ENCODE peak calls at places on chromosomes 7 and 10, in ten cellular contexts. One of them, this sample, is unnamed. For H3K9me3, the result is how much of the 10 kb centered on the place peaks cover.

GRCh38 chr10:23291551-23292334 is 52.9 kb downstream of the C10orf67 start:
- DNase-seq in SK-N-SH: no peak
- DNase-seq in CD8-positive, alpha-beta memory T cell: no peak
- DNase-seq in heart left ventricle: no peak
- DNase-seq in breast epithelium: no peak
- DNase-seq in kidney: no peak
- DNase-seq in neuronal stem cell: no peak
- DNase-seq in neural progenitor cell: no peak
- DNase-seq in psoas muscle: no peak
- DNase-seq in colonic mucosa: no peak
- DNase-seq in this sample: peak

GRCh38 chr10:110957603-110958002 is 38.2 kb downstream of the SHOC2 start:
- DNase-seq in SK-N-SH: no peak
- DNase-seq in CD8-positive, alpha-beta memory T cell: no peak
- DNase-seq in heart left ventricle: no peak
- DNase-seq in breast epithelium: no peak
- DNase-seq in kidney: no peak
- DNase-seq in neuronal stem cell: no peak
- DNase-seq in neural progenitor cell: no peak
- DNase-seq in psoas muscle: no peak
- DNase-seq in colonic mucosa: no peak
- DNase-seq in this sample: no peak

GRCh38 chr10:35600193-35600592 is 4.9 kb upstream of the GJD4 start:
- DNase-seq in SK-N-SH: no peak
- DNase-seq in CD8-positive, alpha-beta memory T cell: no peak
- DNase-seq in heart left ventricle: no peak
- DNase-seq in breast epithelium: no peak
- DNase-seq in kidney: no peak
- DNase-seq in neuronal stem cell: no peak
- DNase-seq in neural progenitor cell: no peak
- DNase-seq in psoas muscle: no peak
- DNase-seq in colonic mucosa: no peak
- DNase-seq in this sample: no peak

GRCh38 chr7:19747740-19748339 is 25.6 kb downstream of the TMEM196 start:
- DNase-seq in SK-N-SH: peak
- DNase-seq in CD8-positive, alpha-beta memory T cell: no peak
- DNase-seq in heart left ventricle: no peak
- DNase-seq in breast epithelium: no peak
- DNase-seq in kidney: no peak
- DNase-seq in neuronal stem cell: peak
- DNase-seq in neural progenitor cell: peak
- DNase-seq in psoas muscle: no peak
- DNase-seq in colonic mucosa: no peak
- DNase-seq in this sample: peak

GRCh38 chr10:79293841-79294705 is 53.2 kb upstream of the PPIF start:
- DNase-seq in SK-N-SH: no peak
- DNase-seq in CD8-positive, alpha-beta memory T cell: no peak
- DNase-seq in heart left ventricle: no peak
- DNase-seq in breast epithelium: no peak
- DNase-seq in kidney: no peak
- DNase-seq in neuronal stem cell: no peak
- DNase-seq in neural progenitor cell: no peak
- DNase-seq in psoas muscle: no peak
- DNase-seq in colonic mucosa: no peak
- DNase-seq in this sample: peak

GRCh38 chr7:129037585-129037984 is 17.3 kb downstream of the TNPO3 start:
- DNase-seq in SK-N-SH: no peak
- DNase-seq in CD8-positive, alpha-beta memory T cell: no peak
- DNase-seq in heart left ventricle: no peak
- DNase-seq in breast epithelium: no peak
- DNase-seq in kidney: no peak
- DNase-seq in neuronal stem cell: no peak
- DNase-seq in neural progenitor cell: peak
- DNase-seq in psoas muscle: no peak
- DNase-seq in colonic mucosa: no peak
- DNase-seq in this sample: no peak

GRCh38 chr7:138608292-138608691 is 92.9 kb downstream of the SVOPL start:
- DNase-seq in SK-N-SH: no peak
- DNase-seq in CD8-positive, alpha-beta memory T cell: no peak
- DNase-seq in heart left ventricle: no peak
- DNase-seq in breast epithelium: no peak
- DNase-seq in kidney: no peak
- DNase-seq in neuronal stem cell: no peak
- DNase-seq in neural progenitor cell: no peak
- DNase-seq in psoas muscle: no peak
- DNase-seq in colonic mucosa: no peak
- DNase-seq in this sample: peak

GRCh38 chr10:24254180-24254579 is 45.2 kb downstream of the KIAA1217 start:
- DNase-seq in SK-N-SH: no peak
- DNase-seq in CD8-positive, alpha-beta memory T cell: no peak
- DNase-seq in heart left ventricle: no peak
- DNase-seq in breast epithelium: no peak
- DNase-seq in kidney: no peak
- DNase-seq in neuronal stem cell: no peak
- DNase-seq in neural progenitor cell: no peak
- DNase-seq in psoas muscle: peak
- DNase-seq in colonic mucosa: no peak
- DNase-seq in this sample: no peak

GRCh38 chr7:1710936-1711335 is 40.9 kb downstream of the ELFN1 start:
- DNase-seq in SK-N-SH: peak
- DNase-seq in CD8-positive, alpha-beta memory T cell: no peak
- DNase-seq in heart left ventricle: no peak
- DNase-seq in breast epithelium: no peak
- DNase-seq in kidney: peak
- DNase-seq in neuronal stem cell: no peak
- DNase-seq in neural progenitor cell: no peak
- DNase-seq in psoas muscle: no peak
- DNase-seq in colonic mucosa: no peak
- DNase-seq in this sample: no peak

GRCh38 chr7:118312966-118313365 is 88.5 kb downstream of the ANKRD7 start:
- DNase-seq in SK-N-SH: no peak
- DNase-seq in CD8-positive, alpha-beta memory T cell: no peak
- DNase-seq in heart left ventricle: no peak
- DNase-seq in breast epithelium: no peak
- DNase-seq in kidney: no peak
- DNase-seq in neuronal stem cell: no peak
- DNase-seq in neural progenitor cell: no peak
- DNase-seq in psoas muscle: no peak
- DNase-seq in colonic mucosa: no peak
- DNase-seq in this sample: no peak

GRCh38 chr7:139745330-139746143 is 32.3 kb downstream of the HIPK2 start:
- DNase-seq in SK-N-SH: peak
- DNase-seq in CD8-positive, alpha-beta memory T cell: no peak
- DNase-seq in heart left ventricle: peak
- DNase-seq in breast epithelium: no peak
- DNase-seq in kidney: peak
- DNase-seq in neuronal stem cell: no peak
- DNase-seq in neural progenitor cell: peak
- DNase-seq in psoas muscle: no peak
- DNase-seq in colonic mucosa: no peak
- DNase-seq in this sample: no peak

GRCh38 chr7:98329100-98329871 is 47.8 kb downstream of the BRI3 start:
- DNase-seq in SK-N-SH: no peak
- DNase-seq in CD8-positive, alpha-beta memory T cell: no peak
- DNase-seq in heart left ventricle: peak
- DNase-seq in breast epithelium: no peak
- DNase-seq in kidney: no peak
- DNase-seq in neuronal stem cell: no peak
- DNase-seq in neural progenitor cell: peak
- DNase-seq in psoas muscle: no peak
- DNase-seq in colonic mucosa: no peak
- DNase-seq in this sample: no peak

GRCh38 chr10:86090807-86091206 is 275.8 kb downstream of the GRID1 start:
- DNase-seq in SK-N-SH: no peak
- DNase-seq in CD8-positive, alpha-beta memory T cell: no peak
- DNase-seq in heart left ventricle: no peak
- DNase-seq in breast epithelium: no peak
- DNase-seq in kidney: no peak
- DNase-seq in neuronal stem cell: no peak
- DNase-seq in neural progenitor cell: no peak
- DNase-seq in psoas muscle: no peak
- DNase-seq in colonic mucosa: no peak
- DNase-seq in this sample: no peak
- H3K9me3 ChIP-seq in SK-N-SH: under half
- H3K9me3 ChIP-seq in CD8-positive, alpha-beta memory T cell: under half
- H3K9me3 ChIP-seq in heart left ventricle: under half
- H3K9me3 ChIP-seq in breast epithelium: under half
- H3K9me3 ChIP-seq in kidney: under half
- H3K9me3 ChIP-seq in neuronal stem cell: under half
- H3K9me3 ChIP-seq in neural progenitor cell: under half
- H3K9me3 ChIP-seq in psoas muscle: under half
- H3K9me3 ChIP-seq in colonic mucosa: under half
- H3K9me3 ChIP-seq in this sample: under half

GRCh38 chr7:158109364-158110033 is 478.1 kb downstream of the PTPRN2 start:
- DNase-seq in SK-N-SH: no peak
- DNase-seq in CD8-positive, alpha-beta memory T cell: no peak
- DNase-seq in heart left ventricle: no peak
- DNase-seq in breast epithelium: no peak
- DNase-seq in kidney: no peak
- DNase-seq in neuronal stem cell: no peak
- DNase-seq in neural progenitor cell: no peak
- DNase-seq in psoas muscle: no peak
- DNase-seq in colonic mucosa: no peak
- DNase-seq in this sample: no peak

GRCh38 chr7:158107806-158108205 is 479.8 kb downstream of the PTPRN2 start:
- DNase-seq in SK-N-SH: no peak
- DNase-seq in CD8-positive, alpha-beta memory T cell: no peak
- DNase-seq in heart left ventricle: no peak
- DNase-seq in breast epithelium: no peak
- DNase-seq in kidney: no peak
- DNase-seq in neuronal stem cell: no peak
- DNase-seq in neural progenitor cell: no peak
- DNase-seq in psoas muscle: no peak
- DNase-seq in colonic mucosa: no peak
- DNase-seq in this sample: no peak

GRCh38 chr7:158103378-158103777 is 484.2 kb downstream of the PTPRN2 start:
- DNase-seq in SK-N-SH: no peak
- DNase-seq in CD8-positive, alpha-beta memory T cell: no peak
- DNase-seq in heart left ventricle: no peak
- DNase-seq in breast epithelium: no peak
- DNase-seq in kidney: no peak
- DNase-seq in neuronal stem cell: no peak
- DNase-seq in neural progenitor cell: no peak
- DNase-seq in psoas muscle: no peak
- DNase-seq in colonic mucosa: no peak
- DNase-seq in this sample: no peak

GRCh38 chr7:158108646-158109293 is 478.9 kb downstream of the PTPRN2 start:
- DNase-seq in SK-N-SH: no peak
- DNase-seq in CD8-positive, alpha-beta memory T cell: no peak
- DNase-seq in heart left ventricle: no peak
- DNase-seq in breast epithelium: no peak
- DNase-seq in kidney: no peak
- DNase-seq in neuronal stem cell: no peak
- DNase-seq in neural progenitor cell: no peak
- DNase-seq in psoas muscle: no peak
- DNase-seq in colonic mucosa: no peak
- DNase-seq in this sample: no peak

DNA sequence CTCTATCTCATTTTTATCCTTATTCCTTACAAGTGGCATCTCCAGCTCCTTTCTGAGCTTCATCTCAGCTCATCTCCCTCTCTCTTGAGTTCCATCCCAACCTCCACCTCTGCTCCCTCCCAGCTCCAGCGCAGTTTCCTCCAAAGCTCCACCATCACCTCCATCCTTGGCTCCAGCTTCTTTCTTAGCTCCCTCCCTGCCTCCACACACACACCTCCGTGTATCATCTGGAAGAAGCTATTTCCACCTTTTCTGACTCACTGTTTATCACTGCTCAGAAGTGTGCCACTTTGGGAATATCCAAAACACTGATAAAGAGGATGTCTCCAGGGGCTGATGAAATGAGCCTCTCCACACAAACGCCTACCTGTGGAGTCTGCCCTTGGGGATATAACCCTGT is 481.4 kb downstream of the PTPRN2 start:
- DNase-seq in SK-N-SH: no peak
- DNase-seq in CD8-positive, alpha-beta memory T cell: no peak
- DNase-seq in heart left ventricle: no peak
- DNase-seq in breast epithelium: no peak
- DNase-seq in kidney: no peak
- DNase-seq in neuronal stem cell: no peak
- DNase-seq in neural progenitor cell: no peak
- DNase-seq in psoas muscle: no peak
- DNase-seq in colonic mucosa: no peak
- DNase-seq in this sample: no peak
- H3K9me3 ChIP-seq in SK-N-SH: under half
- H3K9me3 ChIP-seq in CD8-positive, alpha-beta memory T cell: under half
- H3K9me3 ChIP-seq in heart left ventricle: under half
- H3K9me3 ChIP-seq in breast epithelium: under half
- H3K9me3 ChIP-seq in kidney: under half
- H3K9me3 ChIP-seq in neuronal stem cell: under half
- H3K9me3 ChIP-seq in neural progenitor cell: under half
- H3K9me3 ChIP-seq in psoas muscle: under half
- H3K9me3 ChIP-seq in colonic mucosa: under half
- H3K9me3 ChIP-seq in this sample: under half

DNA sequence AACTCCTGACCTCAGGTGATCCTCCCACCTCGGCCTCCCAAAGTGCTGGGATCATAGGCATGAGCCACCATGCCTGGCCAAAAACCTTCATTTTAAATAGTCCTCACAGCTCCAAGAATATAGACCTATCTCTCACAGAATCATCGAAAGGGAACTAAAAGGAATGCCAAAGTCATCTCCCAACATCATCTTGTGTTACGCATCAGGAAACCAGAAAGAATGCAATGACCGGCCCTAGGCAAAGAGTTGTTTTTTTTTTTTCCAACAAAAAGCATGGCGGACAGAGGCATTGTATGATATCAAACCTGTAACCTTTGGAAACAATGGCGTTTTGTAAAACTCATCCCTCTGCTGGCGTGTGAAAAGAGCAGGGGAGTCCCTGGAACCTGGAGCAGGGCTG is 73.2 kb downstream of the FAM107B start:
- DNase-seq in SK-N-SH: no peak
- DNase-seq in CD8-positive, alpha-beta memory T cell: no peak
- DNase-seq in heart left ventricle: no peak
- DNase-seq in breast epithelium: no peak
- DNase-seq in kidney: no peak
- DNase-seq in neuronal stem cell: no peak
- DNase-seq in neural progenitor cell: no peak
- DNase-seq in psoas muscle: no peak
- DNase-seq in colonic mucosa: no peak
- DNase-seq in this sample: no peak
- H3K9me3 ChIP-seq in SK-N-SH: under half
- H3K9me3 ChIP-seq in CD8-positive, alpha-beta memory T cell: under half
- H3K9me3 ChIP-seq in heart left ventricle: under half
- H3K9me3 ChIP-seq in breast epithelium: under half
- H3K9me3 ChIP-seq in kidney: under half
- H3K9me3 ChIP-seq in neuronal stem cell: under half
- H3K9me3 ChIP-seq in neural progenitor cell: under half
- H3K9me3 ChIP-seq in psoas muscle: under half
- H3K9me3 ChIP-seq in colonic mucosa: under half
- H3K9me3 ChIP-seq in this sample: under half

DNA sequence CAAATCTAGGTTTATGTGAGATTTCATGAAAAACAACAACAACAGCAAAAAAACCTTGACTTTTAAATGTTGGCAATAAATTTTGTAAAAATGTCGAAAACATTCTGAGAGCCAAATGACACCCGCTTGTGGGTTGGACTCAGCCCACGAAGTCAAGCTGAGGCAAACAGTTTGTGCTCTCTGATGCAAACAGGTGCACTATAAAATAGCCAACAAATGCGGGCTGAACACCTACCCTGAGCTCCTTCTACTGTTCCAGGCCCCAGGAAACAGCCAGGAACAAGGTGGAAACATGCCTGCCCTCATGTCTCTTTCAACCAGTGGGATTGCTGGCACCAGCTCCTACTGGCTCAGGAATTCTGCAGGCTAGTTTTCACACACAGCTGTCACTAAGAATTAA is 105.0 kb upstream of the ZNF716 start:
- DNase-seq in SK-N-SH: no peak
- DNase-seq in CD8-positive, alpha-beta memory T cell: no peak
- DNase-seq in heart left ventricle: no peak
- DNase-seq in breast epithelium: no peak
- DNase-seq in kidney: no peak
- DNase-seq in neuronal stem cell: no peak
- DNase-seq in neural progenitor cell: no peak
- DNase-seq in psoas muscle: no peak
- DNase-seq in colonic mucosa: no peak
- DNase-seq in this sample: no peak
- H3K9me3 ChIP-seq in SK-N-SH: under half
- H3K9me3 ChIP-seq in CD8-positive, alpha-beta memory T cell: under half
- H3K9me3 ChIP-seq in heart left ventricle: under half
- H3K9me3 ChIP-seq in breast epithelium: under half
- H3K9me3 ChIP-seq in kidney: under half
- H3K9me3 ChIP-seq in neuronal stem cell: under half
- H3K9me3 ChIP-seq in neural progenitor cell: under half
- H3K9me3 ChIP-seq in psoas muscle: under half
- H3K9me3 ChIP-seq in colonic mucosa: under half
- H3K9me3 ChIP-seq in this sample: under half

This sample was measured in body of pancreas.